ENCODE peak calls at places on chromosomes 7 and 10, in eight cellular contexts. Q is uterus; E is lower leg skin; K is astrocyte of the spinal cord; P is Peyer's patch; T is right lobe of liver; B is RWPE1; V is activated CD8-positive, alpha-beta T cell treated with anti-CD3 and anti-CD28 coated beads for 36 hours. G is an unnamed sample.

GRCh38 chr7:104883248-104883717 is 130.7 kb upstream of the KMT2E start:
- DNase-seq in K (no peak), Q (no peak), V (no peak), E (no peak), P (no peak), B (no peak), T (no peak), G (no peak)

GRCh38 chr10:102113956-102114857 is 6.0 kb downstream of the LDB1 start:
- DNase-seq in P (peak; percentile 50), Q (peak; percentile 39), E (peak; percentile 88), V (peak; percentile 38), T (peak; percentile 55), K (no peak), B (no peak), G (peak; percentile 61)

GRCh38 chr10:79116801-79117723 is 48.3 kb downstream of the ZMIZ1 start:
- DNase-seq in E (no peak), B (no peak), Q (no peak), T (no peak), V (no peak), P (peak; percentile 73), K (no peak), G (no peak)

GRCh38 chr10:103145046-103145445 is 48.0 kb downstream of the NT5C2 start:
- DNase-seq in E (no peak), Q (no peak), K (peak; percentile 60), T (no peak), B (no peak), V (no peak), P (no peak), G (no peak)

GRCh38 chr7:17787257-17787656 is 153.0 kb downstream of the SNX13 start:
- DNase-seq in T (no peak), V (no peak), P (no peak), E (no peak), K (no peak), B (peak; percentile 14), Q (no peak), G (no peak)

GRCh38 chr10:118698421-118698820 is 56.3 kb downstream of the CACUL1 start:
- DNase-seq in V (peak; percentile 94), K (peak; percentile 71), Q (no peak), P (peak; percentile 57), T (no peak), E (no peak), B (peak; percentile 29), G (no peak)

GRCh38 chr10:99612167-99612831 is 7.9 kb downstream of the SLC25A28 start:
- DNase-seq in B (peak; percentile 72), E (no peak), K (peak; percentile 56), Q (peak; percentile 26), T (no peak), V (peak; percentile 26), P (peak; percentile 68), G (no peak)

GRCh38 chr10:119575506-119575905 is 21.3 kb downstream of the TIAL1 start:
- DNase-seq in P (no peak), B (peak; percentile 68), K (no peak), E (no peak), V (peak; percentile 37), T (no peak), Q (no peak), G (no peak)

GRCh38 chr7:82057476-82057875 is 287.6 kb upstream of the HGF start:
- DNase-seq in B (no peak), V (no peak), E (no peak), K (no peak), P (no peak), T (no peak), Q (no peak), G (no peak)

GRCh38 chr7:33873518-33873917 is 31.8 kb upstream of the BMPER start:
- DNase-seq in E (no peak), B (no peak), T (no peak), P (no peak), V (no peak), K (no peak), Q (no peak), G (no peak)

GRCh38 chr10:14822879-14823755 is 14.7 kb downstream of the CDNF start:
- DNase-seq in Q (peak; percentile 42), P (peak; percentile 73), K (peak; percentile 50), E (no peak), T (no peak), V (peak; percentile 69), B (peak; percentile 50), G (peak; percentile 23)

GRCh38 chr7:83502636-83503035 is 146.3 kb downstream of the SEMA3E start:
- DNase-seq in P (no peak), T (no peak), B (no peak), V (no peak), Q (no peak), K (no peak), E (no peak), G (no peak)

GRCh38 chr10:125161570-125162139 is 1.3 kb upstream of the CTBP2 start:
- DNase-seq in V (no peak), P (peak; percentile 46), B (no peak), T (no peak), K (peak; percentile 61), Q (no peak), E (peak; percentile 84), G (peak; percentile 41)

GRCh38 chr7:100510437-100511239 is 26.9 kb downstream of the NYAP1 start:
- DNase-seq in Q (no peak), T (no peak), P (no peak), K (no peak), E (no peak), B (no peak), V (no peak), G (no peak)

GRCh38 chr10:28311104-28311503 is 8.2 kb upstream of the MPP7 start:
- DNase-seq in Q (no peak), K (no peak), V (no peak), B (no peak), P (no peak), E (no peak), T (no peak), G (no peak)

GRCh38 chr10:77564781-77565589 is 72.6 kb downstream of the KCNMA1 start:
- DNase-seq in T (no peak), K (peak; percentile 42), P (no peak), V (no peak), Q (no peak), E (no peak), B (peak; percentile 63), G (no peak)

GRCh38 chr10:68348265-68348741 is 15.6 kb upstream of the PBLD start:
- DNase-seq in Q (no peak), B (peak; percentile 56), K (peak; percentile 54), P (peak; percentile 73), T (no peak), V (peak; percentile 57), E (no peak), G (peak; percentile 50)

GRCh38 chr7:1532456-1533254 is 2.2 kb downstream of the MAFK start:
- DNase-seq in K (peak; percentile 95), P (peak; percentile 92), V (peak; percentile 74), B (peak; percentile 89), T (peak; percentile 85), E (peak; percentile 96), Q (peak; percentile 87), G (no peak)

GRCh38 chr10:101292194-101293006 is 61.6 kb upstream of the BTRC start:
- DNase-seq in P (no peak), Q (no peak), E (no peak), B (no peak), V (peak; percentile 52), K (peak; percentile 5), T (no peak), G (peak; percentile 65)

GRCh38 chr7:140062528-140063299 is at the start of gene PARP12:
- DNase-seq in T (peak; percentile 95), V (peak; percentile 89), E (peak; percentile 96), P (peak; percentile 96), B (peak; percentile 60), K (peak; percentile 85), Q (peak; percentile 83), G (peak; percentile 51)
- TF ChIP-seq CTCF in T (no peak), V (no peak), E (no peak), P (no peak), B (no peak), K (no peak), Q (no peak), G (no peak)

DNA sequence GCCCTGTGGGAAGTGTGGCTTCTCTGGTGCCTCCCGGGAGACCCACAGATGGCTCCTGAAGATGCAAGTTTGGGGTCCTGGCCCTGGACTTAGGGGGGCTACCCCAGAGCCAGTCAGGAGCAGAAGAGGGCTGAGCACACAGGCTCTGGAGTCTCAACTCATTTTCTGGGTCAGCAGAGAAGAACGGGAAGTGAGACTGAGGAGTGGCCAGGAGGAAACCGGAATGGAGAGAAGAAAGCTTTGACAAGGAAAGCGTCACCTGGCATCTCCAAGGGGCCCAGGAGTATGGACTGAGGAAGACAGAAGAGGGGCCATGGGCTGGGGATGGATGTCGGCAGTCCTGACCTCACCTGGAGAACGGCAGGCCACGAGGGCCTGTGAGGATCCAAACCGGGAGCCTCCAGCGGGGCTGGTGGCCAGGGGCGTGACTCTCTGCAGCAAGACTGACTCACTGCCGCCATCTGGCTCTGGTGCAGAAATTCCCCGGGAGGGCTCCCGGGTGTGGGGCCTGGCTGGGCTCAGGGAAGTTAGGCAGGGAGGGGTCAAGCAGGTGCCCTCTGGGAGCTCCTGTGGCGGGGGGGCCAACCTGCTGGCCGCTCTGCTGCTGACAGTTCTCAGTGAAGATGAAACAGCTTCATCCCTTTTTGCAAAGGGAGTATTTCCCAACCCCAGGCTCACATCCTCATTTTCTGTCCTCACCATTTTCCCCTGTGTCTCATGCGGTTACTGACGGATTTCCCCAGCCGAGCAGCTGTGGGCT is 23.6 kb downstream of the DAGLB start:
- DNase-seq in V (no peak), T (no peak), P (no peak), E (no peak), K (no peak), B (peak; percentile 70), Q (no peak), G (peak; percentile 44)
- TF ChIP-seq CTCF in V (no peak), T (no peak), P (no peak), E (no peak), K (peak; percentile 12), B (no peak), Q (no peak), G (no peak)

DNA sequence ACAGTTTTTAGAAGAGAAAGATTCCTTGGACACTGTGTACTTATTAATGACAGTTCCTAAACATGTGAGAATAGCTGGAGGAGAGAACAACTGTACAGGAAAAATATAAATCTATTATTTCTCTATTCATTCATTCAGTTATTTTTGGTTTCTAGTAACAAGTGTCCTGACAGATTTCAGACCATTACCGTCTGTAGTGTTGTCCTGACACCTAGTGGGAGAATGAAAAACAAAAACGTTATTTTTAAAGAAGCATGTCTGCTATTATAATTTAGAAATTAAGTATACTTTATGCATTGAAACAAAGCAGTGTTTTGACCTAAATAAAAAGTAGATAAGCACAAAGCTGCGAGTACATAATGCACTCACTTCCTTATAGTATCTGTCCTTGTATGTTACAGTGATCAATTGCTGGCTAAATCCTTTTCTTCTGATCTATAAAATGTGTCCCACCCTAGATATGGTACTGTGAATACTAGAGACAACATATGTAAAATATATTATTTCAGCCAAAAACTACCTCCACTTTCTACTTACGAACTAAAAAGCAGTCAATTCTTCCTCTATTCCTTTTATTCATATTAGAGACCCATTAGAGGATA is 575.6 kb downstream of the ARL4A start:
- DNase-seq in P (no peak), T (no peak), E (no peak), B (peak; percentile 24), K (peak; percentile 63), Q (no peak), V (no peak), G (no peak)
- TF ChIP-seq CTCF in P (peak; percentile 79), T (peak; percentile 63), E (no peak), B (peak; percentile 80), K (peak; percentile 31), Q (peak; percentile 63), V (peak; percentile 57), G (peak; percentile 69)

DNA sequence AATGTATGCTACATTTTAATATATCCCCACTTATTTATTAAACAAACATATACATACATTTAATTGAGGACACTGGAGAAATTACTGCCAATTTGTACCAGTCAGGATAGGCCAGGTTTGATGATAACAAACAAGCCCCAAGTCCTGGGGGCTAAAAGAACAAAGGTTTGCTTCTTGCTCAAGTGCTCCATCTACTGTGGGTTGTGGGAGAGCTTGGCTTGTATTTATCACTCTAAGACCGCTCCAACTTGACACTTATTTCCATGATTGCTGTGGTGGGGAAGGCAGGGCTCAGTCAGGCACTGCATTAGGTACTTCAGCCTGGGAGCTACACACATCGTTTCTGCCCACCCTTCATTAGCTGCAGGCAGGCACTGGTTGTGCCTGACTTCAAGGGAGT is 136.6 kb upstream of the ZNF32 start:
- DNase-seq in K (no peak), T (no peak), Q (no peak), B (no peak), V (no peak), P (no peak), E (no peak), G (no peak)
- TF ChIP-seq CTCF in K (no peak), T (no peak), Q (no peak), B (no peak), V (no peak), P (no peak), E (no peak), G (no peak)